ENCODE peak calls at places on chromosomes 16 and 17, in ten cellular contexts. One of them, this sample, is unnamed.

GRCh38 chr17:39675390-39676082 is 7.3 kb downstream of the PNMT start:
- DNase-seq in GM20000: no peak
- DNase-seq in right cardiac atrium: peak; percentile 47
- DNase-seq in fibroblast of lung: no peak
- DNase-seq in amygdala: no peak
- DNase-seq in EH: no peak
- DNase-seq in GDM1: no peak
- DNase-seq in A549: no peak
- DNase-seq in T47D: no peak
- DNase-seq in epithelial cell of esophagus: no peak
- DNase-seq in this sample: no peak

GRCh38 chr16:81921415-81921814 is 89.9 kb downstream of the SDR42E1 start:
- DNase-seq in GM20000: no peak
- DNase-seq in right cardiac atrium: no peak
- DNase-seq in fibroblast of lung: no peak
- DNase-seq in amygdala: no peak
- DNase-seq in EH: no peak
- DNase-seq in GDM1: no peak
- DNase-seq in A549: no peak
- DNase-seq in T47D: no peak
- DNase-seq in epithelial cell of esophagus: no peak
- DNase-seq in this sample: no peak

GRCh38 chr17:61362396-61362795 is 37.2 kb upstream of the TBX2 start:
- DNase-seq in GM20000: no peak
- DNase-seq in right cardiac atrium: no peak
- DNase-seq in fibroblast of lung: no peak
- DNase-seq in amygdala: no peak
- DNase-seq in EH: no peak
- DNase-seq in GDM1: no peak
- DNase-seq in A549: no peak
- DNase-seq in T47D: no peak
- DNase-seq in epithelial cell of esophagus: no peak
- DNase-seq in this sample: no peak

GRCh38 chr16:88835383-88835782 is 21.4 kb downstream of the GALNS start:
- DNase-seq in GM20000: no peak
- DNase-seq in right cardiac atrium: peak; percentile 76
- DNase-seq in fibroblast of lung: no peak
- DNase-seq in amygdala: no peak
- DNase-seq in EH: no peak
- DNase-seq in GDM1: no peak
- DNase-seq in A549: no peak
- DNase-seq in T47D: no peak
- DNase-seq in epithelial cell of esophagus: no peak
- DNase-seq in this sample: no peak

GRCh38 chr17:20096430-20096829 is 87.3 kb downstream of the SPECC1 start:
- DNase-seq in GM20000: no peak
- DNase-seq in right cardiac atrium: peak; percentile 82
- DNase-seq in fibroblast of lung: no peak
- DNase-seq in amygdala: no peak
- DNase-seq in EH: no peak
- DNase-seq in GDM1: no peak
- DNase-seq in A549: no peak
- DNase-seq in T47D: no peak
- DNase-seq in epithelial cell of esophagus: no peak
- DNase-seq in this sample: no peak

GRCh38 chr17:19386974-19387920 is at the start of gene MFAP4:
- DNase-seq in GM20000: no peak
- DNase-seq in right cardiac atrium: peak; percentile 92
- DNase-seq in fibroblast of lung: peak; percentile 97
- DNase-seq in amygdala: peak; percentile 42
- DNase-seq in EH: peak; percentile 91
- DNase-seq in GDM1: no peak
- DNase-seq in A549: no peak
- DNase-seq in T47D: no peak
- DNase-seq in epithelial cell of esophagus: no peak
- DNase-seq in this sample: peak; percentile 93

GRCh38 chr16:24670623-24671454 is 58.6 kb upstream of the TNRC6A start:
- DNase-seq in GM20000: peak; percentile 38
- DNase-seq in right cardiac atrium: peak; percentile 90
- DNase-seq in fibroblast of lung: peak; percentile 89
- DNase-seq in amygdala: peak; percentile 88
- DNase-seq in EH: peak; percentile 93
- DNase-seq in GDM1: no peak
- DNase-seq in A549: peak; percentile 68
- DNase-seq in T47D: no peak
- DNase-seq in epithelial cell of esophagus: peak; percentile 48
- DNase-seq in this sample: peak; percentile 84

GRCh38 chr17:64378890-64379354 is 11.7 kb downstream of the PECAM1 start:
- DNase-seq in GM20000: no peak
- DNase-seq in right cardiac atrium: no peak
- DNase-seq in fibroblast of lung: peak; percentile 62
- DNase-seq in amygdala: no peak
- DNase-seq in EH: no peak
- DNase-seq in GDM1: no peak
- DNase-seq in A549: no peak
- DNase-seq in T47D: no peak
- DNase-seq in epithelial cell of esophagus: no peak
- DNase-seq in this sample: no peak

GRCh38 chr16:56409195-56409594 is 16.1 kb downstream of the AMFR start:
- DNase-seq in GM20000: no peak
- DNase-seq in right cardiac atrium: no peak
- DNase-seq in fibroblast of lung: peak; percentile 24
- DNase-seq in amygdala: no peak
- DNase-seq in EH: peak; percentile 44
- DNase-seq in GDM1: no peak
- DNase-seq in A549: peak; percentile 20
- DNase-seq in T47D: no peak
- DNase-seq in epithelial cell of esophagus: peak; percentile 91
- DNase-seq in this sample: no peak